ENCODE peak calls at places on chromosome 21, in six cellular contexts. B, A, H, G, Z and V are unnamed samples. For H3K4me1, the result is how much of the 10 kb centered on the place peaks cover.

GRCh38 chr21:45860493-45861155 is 120.9 kb upstream of the COL6A1 start:
- DNase-seq in Z (no peak), H (no peak), B (no peak), A (no peak), G (no peak), V (no peak)

GRCh38 chr21:44286716-44287632 is 1.3 kb downstream of the AIRE start:
- DNase-seq in G (no peak), A (no peak), B (no peak), H (no peak), Z (no peak), V (no peak)

GRCh38 chr21:45192332-45192731 is 95.4 kb downstream of the POFUT2 start:
- DNase-seq in A (peak), B (no peak), H (no peak), G (no peak), Z (no peak), V (no peak)

GRCh38 chr21:37767984-37768383 is 148.3 kb downstream of the KCNJ6 start:
- DNase-seq in A (no peak), G (no peak), B (no peak), H (no peak), Z (no peak), V (peak)

GRCh38 chr21:14685568-14685967 is 139.5 kb upstream of the SAMSN1 start:
- DNase-seq in A (no peak), Z (no peak), B (no peak), G (no peak), H (no peak), V (no peak)

GRCh38 chr21:45861156-45861870 is 120.3 kb upstream of the COL6A1 start:
- DNase-seq in A (no peak), G (no peak), B (no peak), H (no peak), Z (no peak), V (no peak)

GRCh38 chr21:33587792-33588484 is 546 bp downstream of the DONSON start:
- DNase-seq in G (peak), Z (peak), A (peak), H (peak), B (peak), V (no peak)

GRCh38 chr21:38897532-38898421 is 92.0 kb downstream of the ETS2 start:
- DNase-seq in B (no peak), H (no peak), A (no peak), Z (no peak), G (no peak), V (no peak)

GRCh38 chr21:32710987-32711386 is 16.8 kb downstream of the SYNJ1 start:
- DNase-seq in G (no peak), H (no peak), Z (no peak), A (no peak), B (no peak), V (no peak)

GRCh38 chr21:38503588-38503987 is 5.3 kb upstream of the ERG start:
- DNase-seq in H (no peak), B (no peak), Z (no peak), G (no peak), A (no peak), V (peak)

GRCh38 chr21:38751379-38752050 is 54.2 kb upstream of the ETS2 start:
- DNase-seq in B (peak), Z (no peak), G (no peak), A (no peak), H (no peak), V (no peak)

GRCh38 chr21:25528511-25528910 is 78.8 kb downstream of the MRPL39 start:
- DNase-seq in G (no peak), H (no peak), A (no peak), B (no peak), Z (no peak), V (no peak)

GRCh38 chr21:44436111-44436611 is 19.1 kb upstream of the LRRC3 start:
- DNase-seq in Z (no peak), B (peak), A (no peak), H (peak), G (no peak), V (no peak)

GRCh38 chr21:32413697-32414578 is 1.4 kb downstream of the EVA1C start:
- DNase-seq in Z (peak), H (peak), G (no peak), A (no peak), B (peak), V (peak)

GRCh38 chr21:44370027-44370735 is 16.8 kb downstream of the TRPM2 start:
- DNase-seq in H (peak), Z (no peak), A (peak), G (peak), B (no peak), V (peak)

GRCh38 chr21:44555200-44555875 is 3.3 kb downstream of the KRTAP10-3 start:
- DNase-seq in B (peak), Z (no peak), G (no peak), A (no peak), H (no peak), V (no peak)

GRCh38 chr21:42781981-42782722 is 97.2 kb downstream of the WDR4 start:
- DNase-seq in H (peak), G (no peak), A (peak), Z (no peak), B (no peak), V (no peak)

GRCh38 chr21:22791986-22792560 is 1793.9 kb downstream of the NCAM2 start:
- DNase-seq in Z (peak), B (no peak), G (peak), H (no peak), A (peak), V (peak)

GRCh38 chr21:45258476-45258875 is 29.2 kb downstream of the POFUT2 start:
- DNase-seq in A (no peak), H (peak), G (no peak), B (peak), Z (peak), V (no peak)

GRCh38 chr21:39444406-39445145 is 1.0 kb downstream of the LCA5L start:
- DNase-seq in G (no peak), B (no peak), A (peak), H (no peak), Z (no peak), V (peak)

GRCh38 chr21:39712976-39713375 is 32.0 kb upstream of the IGSF5 start:
- DNase-seq in H (no peak), A (peak), G (no peak), Z (peak), B (no peak), V (no peak)

GRCh38 chr21:45549670-45550463 is 7.6 kb upstream of the SLC19A1 start:
- DNase-seq in H (peak), G (peak), Z (no peak), A (no peak), B (peak), V (no peak)

GRCh38 chr21:17527240-17527639 is 14.4 kb downstream of the CXADR start:
- DNase-seq in H (no peak), Z (no peak), A (no peak), B (no peak), G (no peak), V (no peak)

GRCh38 chr21:45339430-45340405 is 52.0 kb upstream of the POFUT2 start:
- DNase-seq in G (no peak), A (no peak), B (peak), Z (no peak), H (peak), V (no peak)

GRCh38 chr21:45080639-45081414 is 6.4 kb downstream of the ADARB1 start:
- DNase-seq in H (no peak), B (no peak), A (no peak), G (no peak), Z (no peak), V (no peak)

GRCh38 chr21:37724201-37724600 is 192.1 kb downstream of the KCNJ6 start:
- DNase-seq in A (no peak), H (no peak), G (no peak), B (no peak), Z (no peak), V (no peak)

GRCh38 chr21:45228171-45228641 is 59.5 kb downstream of the POFUT2 start:
- DNase-seq in G (peak), Z (no peak), A (no peak), B (no peak), H (no peak), V (peak)

GRCh38 chr21:45607021-45607921 is 36.3 kb upstream of the PCBP3 start:
- DNase-seq in H (no peak), A (peak), B (no peak), G (no peak), Z (no peak), V (peak)

GRCh38 chr21:46295996-46296752 is 10.0 kb downstream of the YBEY start:
- DNase-seq in G (peak), Z (peak), B (peak), A (peak), H (peak), V (no peak)

GRCh38 chr21:16028163-16028562 is 298.4 kb downstream of the USP25 start:
- DNase-seq in G (no peak), H (no peak), Z (no peak), B (no peak), A (no peak), V (no peak)

GRCh38 chr21:45975017-45975595 is 6.5 kb upstream of the COL6A1 start:
- DNase-seq in Z (no peak), A (peak), H (peak), B (peak), G (peak), V (no peak)

GRCh38 chr21:30227633-30228404 is 11.9 kb upstream of the CLDN8 start:
- DNase-seq in B (no peak), H (no peak), A (no peak), G (peak), Z (peak), V (peak)

GRCh38 chr21:38531610-38532009 is 33.3 kb upstream of the ERG start:
- DNase-seq in B (no peak), H (no peak), A (no peak), G (no peak), Z (no peak), V (no peak)

GRCh38 chr21:29190920-29191319 is 60.5 kb downstream of the MAP3K7CL start:
- DNase-seq in B (peak), H (no peak), G (no peak), Z (no peak), A (no peak), V (no peak)
- H3K4me1 ChIP-seq in B (under half), H (under half), G (under half), Z (under half), A (under half), V (under half)

DNA sequence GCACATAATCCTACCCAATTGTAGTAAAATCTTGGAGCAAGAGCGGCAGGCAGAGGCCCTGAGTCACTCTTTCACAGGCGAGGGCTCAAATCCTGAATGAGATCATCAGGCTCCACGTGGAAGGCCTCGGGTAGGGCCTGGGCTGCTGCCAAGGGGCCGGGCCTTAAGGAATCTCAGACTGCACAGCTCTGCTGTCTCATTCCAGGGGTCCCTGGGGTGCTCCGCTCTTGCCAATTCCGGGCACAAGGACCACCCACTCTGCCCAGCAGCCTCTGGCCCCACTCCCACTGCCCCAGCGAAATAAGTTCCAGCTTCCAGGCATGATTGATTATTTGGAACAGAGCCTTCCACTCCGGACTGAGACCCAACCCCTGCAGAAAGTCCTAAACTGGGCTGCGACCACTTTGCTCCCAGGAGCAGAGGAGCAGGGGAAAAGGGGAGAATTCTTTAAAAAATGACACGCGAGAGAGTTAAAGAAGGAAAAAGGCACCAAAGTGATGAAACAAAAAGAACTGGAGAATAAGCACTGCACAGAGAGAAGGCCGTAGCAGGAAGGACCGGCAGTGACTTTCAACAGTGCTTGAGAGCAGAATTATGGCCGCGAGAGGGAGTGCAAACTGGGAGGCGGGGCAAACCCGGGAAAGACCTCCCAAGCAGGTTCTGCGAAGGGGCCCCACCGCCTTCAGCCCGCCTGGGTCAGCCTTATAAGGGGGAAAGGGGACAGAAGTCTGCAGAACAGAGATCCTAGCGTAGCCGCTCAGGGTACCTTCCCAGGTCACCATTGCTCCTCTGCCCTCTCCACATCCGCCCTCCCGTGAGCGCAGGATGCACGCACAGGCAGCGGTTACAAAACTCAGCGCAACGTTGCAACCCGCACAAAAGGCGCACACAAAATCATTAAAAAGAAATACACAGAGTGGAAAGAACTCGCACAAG is 2.0 kb downstream of the ADAMTS1 start:
- DNase-seq in A (peak), Z (peak), G (peak), H (peak), B (peak), V (peak)
- TF ChIP-seq CTCF in A (peak), Z (no peak), G (peak), H (peak), B (peak), V (peak)

GRCh38 chr21:36701912-36702621 is 3.2 kb downstream of the SIM2 start:
- DNase-seq in Z (no peak), G (no peak), H (no peak), A (peak), B (no peak), V (no peak)

GRCh38 chr21:36700961-36701911 is 2.3 kb downstream of the SIM2 start:
- DNase-seq in Z (no peak), B (no peak), A (peak), G (no peak), H (no peak), V (no peak)

GRCh38 chr21:36703123-36703522 is 4.2 kb downstream of the SIM2 start:
- DNase-seq in Z (no peak), G (no peak), H (no peak), B (no peak), A (no peak), V (no peak)

GRCh38 chr21:36703626-36704280 is 4.8 kb downstream of the SIM2 start:
- DNase-seq in A (no peak), H (no peak), Z (no peak), B (no peak), G (no peak), V (no peak)

GRCh38 chr21:36702622-36702968 is 3.7 kb downstream of the SIM2 start:
- DNase-seq in Z (no peak), H (no peak), G (no peak), A (no peak), B (no peak), V (no peak)
- H3K27ac ChIP-seq in Z (no peak), H (no peak), G (no peak), A (no peak), B (no peak), V (no peak)

GRCh38 chr21:41752231-41752681 is 14.6 kb downstream of the RIPK4 start:
- DNase-seq in G (no peak), H (no peak), A (no peak), B (no peak), Z (no peak), V (peak)

GRCh38 chr21:41755934-41756773 is 10.7 kb downstream of the RIPK4 start:
- DNase-seq in Z (no peak), H (no peak), B (no peak), A (no peak), G (no peak), V (peak)

GRCh38 chr21:41755258-41755933 is 11.5 kb downstream of the RIPK4 start:
- DNase-seq in G (peak), B (no peak), A (no peak), Z (no peak), H (no peak), V (no peak)

GRCh38 chr21:41753001-41753725 is 13.7 kb downstream of the RIPK4 start:
- DNase-seq in A (no peak), H (no peak), B (no peak), G (no peak), Z (no peak), V (no peak)

DNA sequence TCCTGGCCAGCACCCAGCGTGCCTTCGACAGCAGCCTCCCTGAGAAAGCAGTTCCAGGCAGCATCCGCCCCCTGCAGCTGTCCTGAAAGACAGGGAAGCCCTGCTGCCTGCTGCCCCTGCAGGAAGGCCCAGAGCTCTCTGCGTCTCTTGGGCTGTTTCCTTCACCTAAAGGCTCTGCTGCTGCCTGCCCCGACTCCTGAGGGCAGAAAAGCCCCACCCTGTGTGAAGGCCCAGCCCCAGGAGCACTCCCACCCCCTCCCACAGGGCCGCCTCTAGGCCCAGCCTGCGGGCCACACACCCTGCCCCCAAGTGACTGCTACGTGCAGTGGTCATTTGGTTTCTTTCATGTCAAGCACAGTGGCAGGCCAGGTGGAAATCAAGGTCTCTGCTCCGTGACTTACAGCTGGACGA is 12.4 kb downstream of the RIPK4 start:
- DNase-seq in Z (no peak), G (peak), A (peak), H (no peak), B (no peak), V (no peak)
- H3K4me1 ChIP-seq in Z (under half), G (under half), A (under half), H (under half), B (under half), V (under half)

GRCh38 chr21:34635307-34635706 is 20.4 kb upstream of the RCAN1 start:
- DNase-seq in A (peak), G (no peak), H (no peak), B (no peak), Z (no peak), V (no peak)
- TF ChIP-seq CTCF in A (peak), G (no peak), H (no peak), B (peak), Z (no peak), V (peak)